ENCODE peak calls at places on chromosomes 7 and 10, in seven cellular contexts. Q, F, N, M, P, Y and S are unnamed samples. For H3K4me1, the result is how much of the 10 kb centered on the place peaks cover.

GRCh38 chr10:49242604-49243003 is 54.4 kb upstream of the TMEM273 start:
- DNase-seq in Q (no peak), F (no peak), N (no peak), M (no peak), P (no peak), Y (no peak), S (no peak)

GRCh38 chr10:126736737-126737136 is 66.2 kb upstream of the C10orf90 start:
- DNase-seq in Q (no peak), F (no peak), N (no peak), M (no peak), P (no peak), Y (no peak), S (no peak)

GRCh38 chr10:86611386-86611785 is 43.0 kb upstream of the OPN4 start:
- DNase-seq in Q (no peak), F (no peak), N (no peak), M (no peak), P (no peak), Y (no peak), S (peak)

GRCh38 chr7:71237945-71238344 is 106.0 kb downstream of the GALNT17 start:
- DNase-seq in Q (no peak), F (peak), N (no peak), M (peak), P (no peak), Y (no peak), S (peak)

GRCh38 chr10:9069136-9069535 is 1014.6 kb downstream of the GATA3 start:
- DNase-seq in Q (no peak), F (no peak), N (no peak), M (no peak), P (no peak), Y (no peak), S (no peak)

GRCh38 chr10:11551915-11552602 is 59.4 kb downstream of the USP6NL start:
- DNase-seq in Q (no peak), F (no peak), N (peak), M (no peak), P (peak), Y (no peak), S (no peak)

GRCh38 chr7:92674379-92674778 is 84.2 kb upstream of the FAM133B start:
- DNase-seq in Q (no peak), F (no peak), N (no peak), M (no peak), P (no peak), Y (no peak), S (no peak)

GRCh38 chr7:20346577-20346976 is 15.9 kb downstream of the ITGB8 start:
- DNase-seq in Q (no peak), F (no peak), N (no peak), M (no peak), P (no peak), Y (no peak), S (no peak)

GRCh38 chr10:86077271-86077670 is 289.3 kb downstream of the GRID1 start:
- DNase-seq in Q (no peak), F (no peak), N (no peak), M (no peak), P (no peak), Y (no peak), S (no peak)

GRCh38 chr10:15419279-15419874 is 48.3 kb upstream of the FAM171A1 start:
- DNase-seq in Q (no peak), F (no peak), N (peak), M (peak), P (peak), Y (peak), S (no peak)

GRCh38 chr7:68269410-68269809 is 1272.8 kb downstream of the TYW1 start:
- DNase-seq in Q (no peak), F (no peak), N (no peak), M (peak), P (no peak), Y (no peak), S (no peak)

GRCh38 chr10:84337199-84337598 is 8.8 kb downstream of the CCSER2 start:
- DNase-seq in Q (no peak), F (no peak), N (no peak), M (no peak), P (peak), Y (no peak), S (no peak)

DNA sequence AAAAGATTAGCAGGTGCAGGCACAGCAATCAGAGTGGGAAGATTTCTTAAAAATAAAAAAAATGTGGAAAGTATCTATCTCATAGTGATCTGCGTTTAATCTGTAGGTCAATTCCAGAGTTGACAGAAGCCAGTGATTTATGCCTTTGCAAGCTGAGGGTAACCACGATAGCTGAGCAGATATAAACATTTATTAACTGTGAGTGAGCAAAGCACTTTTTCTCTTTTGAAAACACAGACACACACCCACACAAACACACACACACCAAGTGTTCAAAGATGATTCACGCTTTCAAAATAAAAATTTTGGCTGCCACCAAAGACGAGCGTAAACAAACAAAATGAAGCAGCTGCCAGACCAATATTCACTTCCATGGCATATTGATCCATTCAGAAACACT is 243.3 kb upstream of the SLC26A5 start:
- DNase-seq in Q (no peak), F (no peak), N (no peak), M (no peak), P (peak), Y (no peak), S (no peak)
- TF ChIP-seq CTCF in Q (no peak), F (no peak), N (no peak), M (no peak), P (no peak), Y (no peak), S (no peak)

DNA sequence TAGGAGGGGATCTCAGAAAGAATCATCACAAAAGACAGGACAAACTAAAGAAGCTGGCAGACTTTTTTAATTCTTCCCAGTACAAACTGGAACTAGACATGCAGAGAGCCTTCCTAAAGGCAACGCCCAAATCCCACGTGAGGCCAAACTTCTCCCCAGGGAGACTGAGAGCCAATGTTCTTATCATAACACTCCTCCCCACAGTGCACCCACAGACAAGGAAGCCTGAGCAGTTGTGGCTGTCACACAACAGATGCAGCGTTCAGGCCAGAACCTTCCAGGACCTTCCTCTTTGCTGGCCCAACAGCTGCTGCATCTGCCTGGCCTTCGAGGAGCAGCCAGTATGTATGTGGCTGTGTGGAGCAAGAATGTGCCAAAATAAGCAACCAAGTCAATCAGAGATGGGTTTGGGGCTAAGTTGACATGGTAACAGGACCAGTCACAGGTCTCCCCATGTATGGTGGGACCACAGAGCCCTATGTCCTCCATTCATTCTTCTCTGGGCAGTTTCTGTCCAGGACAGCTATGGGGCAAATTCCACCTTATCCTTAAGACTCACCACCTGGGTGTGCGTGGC is 34.9 kb downstream of the SRPK2 start:
- DNase-seq in Q (peak), F (peak), N (no peak), M (peak), P (no peak), Y (peak), S (no peak)
- H3K4me1 ChIP-seq in Q (under half), F (under half), N (under half), M (under half), P (under half), Y (under half), S (under half)

GRCh38 chr7:121027761-121028681 is 39.5 kb downstream of the CPED1 start:
- DNase-seq in Q (no peak), F (no peak), N (no peak), M (no peak), P (peak), Y (no peak), S (no peak)
- H3K27ac ChIP-seq in Q (peak), F (peak), N (no peak), M (no peak), P (peak), Y (no peak), S (peak)

GRCh38 chr10:32961892-32962369 is 3.9 kb upstream of the ITGB1 start:
- DNase-seq in Q (no peak), F (no peak), N (peak), M (peak), P (peak), Y (no peak), S (no peak)

GRCh38 chr10:32964261-32964660 is 6.2 kb upstream of the ITGB1 start:
- DNase-seq in Q (no peak), F (no peak), N (no peak), M (no peak), P (no peak), Y (no peak), S (no peak)

GRCh38 chr10:32962541-32962940 is 4.5 kb upstream of the ITGB1 start:
- DNase-seq in Q (no peak), F (no peak), N (no peak), M (no peak), P (no peak), Y (no peak), S (no peak)

GRCh38 chr10:32961343-32961891 is 3.4 kb upstream of the ITGB1 start:
- DNase-seq in Q (no peak), F (no peak), N (no peak), M (no peak), P (no peak), Y (no peak), S (no peak)

GRCh38 chr10:32963102-32963501 is 5.1 kb upstream of the ITGB1 start:
- DNase-seq in Q (no peak), F (no peak), N (peak), M (no peak), P (peak), Y (no peak), S (no peak)
- TF ChIP-seq CTCF in Q (no peak), F (no peak), N (no peak), M (no peak), P (no peak), Y (no peak), S (no peak)

GRCh38 chr7:7131273-7131672 is 51.1 kb upstream of the C1GALT1 start:
- DNase-seq in Q (no peak), F (no peak), N (no peak), M (no peak), P (no peak), Y (no peak), S (no peak)
- H3K4me1 ChIP-seq in Q (under half), F (under half), N (under half), M (under half), P (under half), Y (under half), S (under half)

GRCh38 chr7:134945711-134946110 is 40.6 kb upstream of the AGBL3 start:
- DNase-seq in Q (no peak), F (no peak), N (no peak), M (no peak), P (no peak), Y (no peak), S (no peak)
- H3K27ac ChIP-seq in Q (no peak), F (no peak), N (no peak), M (no peak), P (no peak), Y (no peak), S (peak)

GRCh38 chr10:93703066-93703465 is 674 bp upstream of the FRA10AC1 start:
- DNase-seq in Q (no peak), F (no peak), N (no peak), M (no peak), P (peak), Y (no peak), S (no peak)

GRCh38 chr10:93695720-93696119 is 6.7 kb downstream of the FRA10AC1 start:
- DNase-seq in Q (no peak), F (no peak), N (no peak), M (no peak), P (no peak), Y (no peak), S (no peak)

GRCh38 chr10:93702278-93703001 is at the start of gene FRA10AC1:
- DNase-seq in Q (peak), F (peak), N (peak), M (peak), P (peak), Y (peak), S (peak)

GRCh38 chr10:93701903-93702277 is 502 bp downstream of the FRA10AC1 start:
- DNase-seq in Q (no peak), F (no peak), N (no peak), M (peak), P (peak), Y (peak), S (no peak)

DNA sequence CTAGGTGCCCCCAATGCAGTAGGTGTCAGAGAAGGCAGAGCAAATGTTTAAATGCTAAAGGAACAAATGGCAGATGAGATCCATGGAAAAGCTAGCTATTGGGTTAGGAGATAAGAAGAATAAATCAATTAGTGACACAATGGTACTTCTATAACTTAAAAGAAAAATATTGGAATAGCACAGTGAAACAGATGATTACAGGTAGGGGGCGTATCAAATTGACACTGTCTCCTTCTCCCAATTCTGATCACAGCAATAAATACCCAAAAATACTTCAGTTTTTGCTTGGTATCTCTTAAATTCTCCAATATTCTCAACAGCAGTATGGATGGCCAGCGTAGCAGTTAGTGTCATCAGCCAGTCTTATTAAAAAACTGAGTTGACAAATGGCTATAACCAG is 5.2 kb downstream of the FRA10AC1 start:
- DNase-seq in Q (no peak), F (no peak), N (no peak), M (no peak), P (no peak), Y (no peak), S (no peak)
- TF ChIP-seq CTCF in Q (no peak), F (no peak), N (no peak), M (peak), P (no peak), Y (no peak), S (no peak)

DNA sequence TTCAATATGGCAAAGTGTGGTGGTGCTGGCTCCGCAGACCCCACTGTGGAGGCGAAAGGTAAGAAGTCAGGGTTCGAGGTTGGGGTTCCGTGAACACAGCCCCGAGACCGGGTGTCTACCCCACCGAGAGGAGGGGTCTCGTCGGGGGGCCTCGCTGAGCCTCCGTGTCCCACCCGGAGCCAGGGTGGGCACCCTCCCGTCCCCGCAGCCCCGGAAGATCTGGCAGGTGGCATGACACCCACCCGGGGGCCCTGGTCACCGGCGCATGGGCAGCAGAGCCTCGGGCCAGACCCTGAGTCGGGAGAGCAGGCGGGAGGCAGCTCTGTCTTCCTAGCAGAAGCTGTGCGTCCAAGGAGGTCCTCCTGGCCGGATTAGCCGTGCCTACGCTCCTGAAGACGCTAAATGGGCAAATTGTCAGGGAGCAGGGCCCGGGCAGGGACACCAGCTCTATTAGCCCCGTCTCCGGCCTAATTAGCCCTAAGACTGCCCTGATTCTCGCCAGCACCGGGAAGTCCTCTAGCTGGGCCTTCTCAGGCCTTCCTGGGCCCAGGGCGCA is 56.4 kb downstream of the UNCX start:
- DNase-seq in Q (no peak), F (no peak), N (no peak), M (no peak), P (no peak), Y (no peak), S (no peak)
- H3K4me1 ChIP-seq in Q (under half), F (under half), N (under half), M (under half), P (under half), Y (under half), S (under half)

DNA sequence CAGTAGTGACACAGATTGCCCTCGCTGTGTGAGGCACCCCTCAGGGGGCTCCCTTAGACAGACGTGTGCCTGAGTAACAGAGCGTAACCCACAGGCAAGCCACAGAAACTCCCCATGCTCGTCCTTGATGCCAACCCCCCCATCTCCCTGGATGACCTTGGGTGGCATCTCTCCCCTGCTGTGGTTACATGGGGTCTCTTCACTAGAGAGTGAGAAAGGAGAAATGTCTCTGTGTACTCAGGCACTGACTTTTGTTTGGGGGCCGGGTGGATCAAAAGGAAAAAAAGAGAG is 1.1 kb upstream of the ASB10 start:
- DNase-seq in Q (no peak), F (no peak), N (no peak), M (no peak), P (no peak), Y (no peak), S (no peak)
- H3K27ac ChIP-seq in Q (no peak), F (no peak), N (no peak), M (no peak), P (no peak), Y (no peak), S (no peak)